ENCODE peak calls at places on chromosomes 16 and 17, in eight cellular contexts. C is activated gamma-delta T cell treated with Interleukin-2 at 50 U/mL for 16 hours; H is stimulated activated CD4-positive, alpha-beta T cell treated with anti-CD3 and anti-CD28 coated beads, TNF-alpha, amount 100 ng/mL, for 48 hours; W is kidney tubule cell; K is activated T-cell treated with anti-CD3 and anti-CD28 coated beads for 1 hour; A is BE2C; Z is GM04504; R is MCF 10A. V is an unnamed sample.

GRCh38 chr17:35345926-35346771 is 27.3 kb downstream of the SLFN11 start:
- DNase-seq in Z (peak), K (no peak), A (no peak), W (peak), R (no peak), H (no peak), C (peak), V (peak)

GRCh38 chr16:31701734-31702133 is 171.9 kb upstream of the ZNF267 start:
- DNase-seq in W (peak), Z (no peak), H (no peak), C (no peak), A (no peak), R (no peak), K (no peak), V (no peak)

GRCh38 chr17:72407336-72408121 is 286.7 kb downstream of the SOX9 start:
- DNase-seq in A (peak), H (no peak), C (no peak), W (peak), R (peak), Z (peak), K (no peak), V (no peak)

GRCh38 chr17:11608396-11608795 is 10.1 kb downstream of the DNAH9 start:
- DNase-seq in C (no peak), W (no peak), H (no peak), Z (no peak), R (no peak), K (no peak), A (no peak), V (no peak)

GRCh38 chr17:7029659-7030058 is 6.2 kb upstream of the SLC16A13 start:
- DNase-seq in K (no peak), H (no peak), Z (no peak), R (no peak), W (no peak), C (no peak), A (no peak), V (peak)

GRCh38 chr17:31269597-31269996 is 27.4 kb downstream of the OMG start:
- DNase-seq in R (peak), H (no peak), Z (peak), A (no peak), W (peak), C (no peak), K (no peak), V (no peak)

GRCh38 chr16:12087901-12088364 is 111.4 kb downstream of the SNX29 start:
- DNase-seq in A (peak), C (no peak), H (no peak), R (no peak), K (no peak), W (no peak), Z (no peak), V (peak)

GRCh38 chr17:42920922-42921321 is 20.3 kb downstream of the G6PC1 start:
- DNase-seq in Z (no peak), A (no peak), K (no peak), H (no peak), C (no peak), R (no peak), W (no peak), V (no peak)

GRCh38 chr16:67800252-67801046 is 5.9 kb downstream of the RANBP10 start:
- DNase-seq in Z (no peak), W (no peak), A (peak), K (no peak), H (no peak), R (no peak), C (no peak), V (no peak)

GRCh38 chr17:28059675-28060074 is 17.2 kb downstream of the NLK start:
- DNase-seq in C (no peak), H (no peak), Z (no peak), W (no peak), R (no peak), K (no peak), A (no peak), V (no peak)

GRCh38 chr16:2007081-2007836 is 2.4 kb downstream of the ZNF598 start:
- DNase-seq in A (no peak), H (no peak), R (no peak), Z (no peak), W (no peak), K (no peak), C (no peak), V (no peak)

GRCh38 chr17:20154601-20155000 is 145.4 kb downstream of the SPECC1 start:
- DNase-seq in R (no peak), A (no peak), W (no peak), Z (no peak), K (no peak), H (no peak), C (no peak), V (no peak)

GRCh38 chr17:2266045-2266864 is 37.3 kb downstream of the SMG6 start:
- DNase-seq in H (peak), C (peak), W (no peak), K (peak), Z (no peak), R (no peak), A (no peak), V (peak)

GRCh38 chr17:77772899-77773358 is 185.6 kb upstream of the TNRC6C start:
- DNase-seq in Z (no peak), K (no peak), C (peak), W (no peak), A (peak), H (no peak), R (no peak), V (no peak)

GRCh38 chr16:57798267-57798810 is 4.0 kb downstream of the KIFC3 start:
- DNase-seq in Z (no peak), A (no peak), C (no peak), R (no peak), W (no peak), K (no peak), H (no peak), V (no peak)

GRCh38 chr16:68985855-68986254 is 119.6 kb upstream of the HAS3 start:
- DNase-seq in Z (peak), R (peak), A (no peak), W (peak), K (no peak), C (no peak), H (no peak), V (no peak)

GRCh38 chr17:78206298-78206697 is 7.8 kb upstream of the BIRC5 start:
- DNase-seq in C (no peak), H (no peak), K (no peak), Z (no peak), A (no peak), W (no peak), R (no peak), V (no peak)

GRCh38 chr17:71378036-71378435 is 742.8 kb upstream of the SOX9 start:
- DNase-seq in R (no peak), Z (no peak), K (no peak), A (no peak), C (no peak), W (no peak), H (no peak), V (no peak)

GRCh38 chr17:19508327-19508867 is 25.3 kb upstream of the SLC47A1 start:
- DNase-seq in Z (no peak), C (peak), H (peak), A (peak), K (peak), W (no peak), R (no peak), V (no peak)

GRCh38 chr16:66605177-66605999 is 884 bp downstream of the CMTM3 start:
- DNase-seq in Z (no peak), C (peak), K (peak), A (peak), W (peak), R (no peak), H (peak), V (no peak)

GRCh38 chr16:48330133-48330846 is 54.9 kb downstream of the SIAH1 start:
- DNase-seq in K (no peak), R (no peak), W (no peak), C (no peak), A (no peak), Z (no peak), H (no peak), V (no peak)

GRCh38 chr17:65039349-65039988 is 17.1 kb downstream of the GNA13 start:
- DNase-seq in Z (no peak), K (no peak), R (peak), H (no peak), A (no peak), W (peak), C (peak), V (peak)